ENCODE peak calls at places on chromosomes 2 and 18, in four cellular contexts. L is iPS DF 19.7, C is right cardiac atrium, J is NCI-H345. H is an unnamed sample.

GRCh38 chr2:155190342-155190741 is 491.8 kb downstream of the KCNJ3 start:
- DNase-seq in L (no peak), C (no peak), J (peak; percentile 29), H (no peak)

GRCh38 chr2:42474765-42475454 is 18.9 kb downstream of the KCNG3 start:
- DNase-seq in L (no peak), C (no peak), J (peak; percentile 78), H (no peak)

GRCh38 chr2:179268277-179268935 is 3.8 kb upstream of the SESTD1 start:
- DNase-seq in L (no peak), C (no peak), J (peak; percentile 57), H (no peak)

GRCh38 chr2:27920148-27920885 is 29.8 kb downstream of the BABAM2 start:
- DNase-seq in L (no peak), C (no peak), J (no peak), H (no peak)

GRCh38 chr2:71863338-71863737 is 284.3 kb downstream of the CYP26B1 start:
- DNase-seq in L (no peak), C (no peak), J (no peak), H (no peak)

GRCh38 chr2:206774871-206775270 is 9.5 kb downstream of the FASTKD2 start:
- DNase-seq in L (no peak), C (no peak), J (no peak), H (no peak)

GRCh38 chr2:203175371-203175770 is 63.4 kb upstream of the CYP20A1 start:
- DNase-seq in L (no peak), C (no peak), J (no peak), H (no peak)

GRCh38 chr2:17867133-17867532 is 11.3 kb upstream of the KCNS3 start:
- DNase-seq in L (no peak), C (no peak), J (no peak), H (no peak)

GRCh38 chr2:178449700-178450573 is 1.0 kb downstream of the PRKRA start:
- DNase-seq in L (no peak), C (no peak), J (no peak), H (no peak)

GRCh38 chr2:176567361-176567760 is 298.1 kb downstream of the MTX2 start:
- DNase-seq in L (no peak), C (no peak), J (no peak), H (no peak)

GRCh38 chr2:74554821-74555531 is 456 bp downstream of the DOK1 start:
- DNase-seq in L (no peak), C (peak; percentile 78), J (no peak), H (peak; percentile 50)

GRCh38 chr2:1972948-1973347 is 228.6 kb upstream of the PXDN start:
- DNase-seq in L (no peak), C (no peak), J (peak; percentile 70), H (no peak)

GRCh38 chr18:45837283-45838070 is 12.0 kb downstream of the SIGLEC15 start:
- DNase-seq in L (peak; percentile 23), C (peak; percentile 80), J (no peak), H (peak; percentile 83)

GRCh38 chr2:32135409-32135808 is 30.3 kb upstream of the SLC30A6 start:
- DNase-seq in L (no peak), C (no peak), J (no peak), H (no peak)

GRCh38 chr18:67232991-67233390 is 283.5 kb downstream of the DSEL start:
- DNase-seq in L (no peak), C (no peak), J (no peak), H (no peak)